ENCODE peak calls at places on chromosomes 16 and 17, in nine cellular contexts. H is ascending aorta, T is Peyer's patch, F is heart left ventricle, V is NB4, S is mucosa of descending colon, I is AG10803, L is cardiac muscle cell, Q is cardiac fibroblast. K is an unnamed sample.

GRCh38 chr16:52624891-52625290 is 77.9 kb upstream of the TOX3 start:
- DNase-seq in L (no peak), S (no peak), I (no peak), Q (no peak), H (no peak), T (no peak), V (no peak), F (no peak), K (no peak)

GRCh38 chr16:5979905-5980550 is 882.4 kb upstream of the EEF2KMT start:
- DNase-seq in S (no peak), H (no peak), V (no peak), Q (no peak), T (no peak), I (no peak), F (no peak), L (no peak), K (no peak)

GRCh38 chr17:6915620-6916019 is 80.2 kb upstream of the ALOX12 start:
- DNase-seq in Q (no peak), H (no peak), S (no peak), L (no peak), T (no peak), V (no peak), I (no peak), F (no peak), K (no peak)

GRCh38 chr17:10121971-10122707 is 76.3 kb downstream of the GAS7 start:
- DNase-seq in T (no peak), I (peak; percentile 39), S (no peak), H (no peak), Q (no peak), L (no peak), F (no peak), V (peak; percentile 90), K (peak; percentile 70)

GRCh38 chr17:58153046-58153445 is 4.9 kb downstream of the OR4D1 start:
- DNase-seq in F (no peak), I (no peak), S (no peak), H (no peak), Q (no peak), V (peak; percentile 32), L (no peak), T (no peak), K (peak; percentile 29)

GRCh38 chr16:22903716-22904115 is 89.8 kb downstream of the HS3ST2 start:
- DNase-seq in T (no peak), Q (no peak), F (no peak), V (no peak), I (no peak), L (no peak), H (no peak), S (no peak), K (no peak)

GRCh38 chr16:66430214-66430613 is 3.1 kb downstream of the BEAN1 start:
- DNase-seq in L (no peak), S (no peak), T (no peak), Q (no peak), V (no peak), I (no peak), H (no peak), F (no peak), K (no peak)

GRCh38 chr17:67467500-67468481 is 90.7 kb downstream of the PITPNC1 start:
- DNase-seq in V (peak; percentile 51), H (no peak), Q (no peak), I (peak; percentile 58), L (no peak), F (no peak), T (no peak), S (no peak), K (peak; percentile 78)

GRCh38 chr16:87395181-87395842 is 3.2 kb downstream of the MAP1LC3B start:
- DNase-seq in F (no peak), S (no peak), T (no peak), Q (no peak), H (no peak), V (no peak), I (no peak), L (no peak), K (no peak)

GRCh38 chr16:87391950-87392822 is at the start of gene MAP1LC3B:
- DNase-seq in F (peak; percentile 97), L (peak; percentile 98), V (peak; percentile 97), Q (peak; percentile 96), I (peak; percentile 94), H (peak; percentile 91), S (peak; percentile 98), T (peak; percentile 99), K (peak; percentile 98)

GRCh38 chr16:87393680-87394055 is 1.5 kb downstream of the MAP1LC3B start:
- DNase-seq in H (no peak), S (no peak), T (no peak), V (no peak), I (no peak), L (no peak), Q (no peak), F (no peak), K (no peak)

GRCh38 chr16:87391324-87391949 is 699 bp upstream of the MAP1LC3B start:
- DNase-seq in L (no peak), S (peak; percentile 84), V (no peak), F (peak; percentile 67), T (peak; percentile 80), H (no peak), I (peak; percentile 36), Q (peak; percentile 35), K (no peak)

DNA sequence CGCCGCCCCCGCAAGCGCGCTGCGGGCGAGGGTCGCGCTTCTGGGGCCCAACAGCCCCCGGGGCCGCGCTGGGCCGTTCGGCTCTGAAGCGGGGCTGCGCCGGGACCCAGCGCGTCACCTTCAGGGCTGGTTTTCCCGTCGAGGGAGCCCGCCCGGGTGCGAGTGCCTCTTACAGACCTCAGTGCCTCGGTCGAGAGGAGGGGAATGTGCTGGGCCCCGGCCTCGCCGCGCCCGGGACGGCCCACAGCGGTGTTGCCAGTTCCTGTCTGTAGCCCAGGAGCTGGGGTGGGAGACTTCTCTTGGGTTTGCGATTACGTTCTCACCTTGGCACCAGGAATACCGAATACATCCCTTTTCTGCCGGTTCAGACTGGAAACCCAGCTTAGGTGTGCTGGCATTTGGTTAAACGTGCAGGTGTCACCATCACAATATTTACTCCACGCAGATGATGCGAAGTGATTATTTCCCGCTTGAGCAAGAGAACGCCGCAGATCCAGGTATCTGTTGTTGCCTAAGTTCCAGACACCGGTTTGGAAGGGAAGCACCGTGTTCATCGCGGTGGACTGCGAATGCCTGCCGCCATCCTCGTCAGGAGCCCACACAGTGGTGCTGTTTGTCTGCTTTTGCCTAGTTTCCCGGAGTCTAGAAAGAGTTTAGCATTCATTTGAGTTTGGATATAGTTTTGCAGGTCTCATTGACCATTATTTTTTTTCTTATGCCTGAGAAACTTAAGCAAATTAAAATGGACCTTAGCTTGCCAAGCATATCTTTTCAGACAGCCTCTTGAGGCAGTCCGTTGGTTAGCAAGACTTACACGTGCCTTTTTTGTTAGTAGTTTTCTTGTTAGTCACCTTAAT is 915 bp downstream of the MAP1LC3B start:
- DNase-seq in Q (peak; percentile 55), H (no peak), I (peak; percentile 47), S (peak; percentile 76), T (peak; percentile 73), F (no peak), V (peak; percentile 70), L (peak; percentile 48), K (peak; percentile 40)
- TF ChIP-seq CTCF in Q (peak; percentile 23), H (peak; percentile 19), I (peak; percentile 50), S (no peak), T (no peak), F (peak; percentile 65), V (no peak), L (peak; percentile 35), K (peak; percentile 12)

GRCh38 chr17:17043668-17044226 is 1.5 kb downstream of the MPRIP start:
- DNase-seq in L (no peak), H (no peak), V (no peak), F (no peak), S (no peak), Q (no peak), I (no peak), T (peak; percentile 52), K (peak; percentile 29)

GRCh38 chr17:17048106-17048505 is 5.8 kb downstream of the MPRIP start:
- DNase-seq in S (no peak), F (no peak), H (no peak), L (no peak), Q (no peak), V (no peak), I (no peak), T (no peak), K (no peak)

GRCh38 chr17:17042851-17043667 is 802 bp downstream of the MPRIP start:
- DNase-seq in S (no peak), T (peak; percentile 69), L (peak; percentile 38), V (peak; percentile 45), I (peak; percentile 46), Q (peak; percentile 75), F (no peak), H (no peak), K (peak; percentile 44)

GRCh38 chr17:17042381-17042736 is at the start of gene MPRIP:
- DNase-seq in I (no peak), F (no peak), S (no peak), T (no peak), V (no peak), Q (no peak), L (no peak), H (no peak), K (no peak)

GRCh38 chr17:17044846-17045561 is 2.7 kb downstream of the MPRIP start:
- DNase-seq in F (peak; percentile 85), I (peak; percentile 73), L (peak; percentile 81), T (peak; percentile 51), Q (peak; percentile 70), V (peak; percentile 92), H (no peak), S (no peak), K (peak; percentile 65)
- H3K4me3 ChIP-seq in F (peak overlapping the region; percentile 86), I (peak overlapping the region; percentile 89), L (peak overlapping the region; percentile 95), T (peak overlapping the region; percentile 84), Q (peak overlapping the region; percentile 1), V (peak overlapping the region; percentile 96), H (peak overlapping the region; percentile 75), S (no peak overlapping the region), K (peak overlapping the region; percentile 68)

DNA sequence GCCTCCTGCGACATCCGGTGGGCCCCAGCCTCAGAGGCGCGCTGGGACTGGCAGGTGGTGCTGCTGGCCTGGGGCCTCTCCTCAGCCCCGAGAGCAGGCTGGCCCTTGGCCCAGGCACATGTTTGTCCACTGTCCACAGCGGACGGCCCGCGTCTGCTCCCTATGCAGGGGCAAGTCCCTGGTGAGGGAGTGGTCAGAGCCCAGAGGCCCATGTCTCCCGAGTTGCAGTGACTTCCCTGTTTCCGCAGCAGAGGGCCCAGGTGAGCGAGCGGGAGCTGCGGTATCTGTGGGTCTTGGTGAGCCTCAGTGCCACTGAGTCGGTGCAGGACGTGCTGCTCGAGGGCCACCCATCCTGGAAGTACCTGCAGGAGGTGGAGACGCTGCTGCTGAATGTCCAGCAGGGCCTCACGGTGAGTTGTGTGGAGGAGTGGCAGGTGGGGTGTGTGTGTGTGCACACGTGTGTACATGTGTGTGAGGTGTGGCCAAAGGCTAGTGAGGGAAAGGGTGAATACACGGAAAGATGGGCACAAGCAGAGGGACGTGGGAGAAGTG is 10.4 kb downstream of the IL34 start:
- DNase-seq in S (no peak), T (no peak), H (no peak), Q (no peak), F (no peak), V (no peak), L (no peak), I (no peak), K (no peak)
- TF ChIP-seq CTCF in S (no peak), T (no peak), H (no peak), Q (no peak), F (no peak), V (no peak), L (no peak), I (no peak), K (no peak)

GRCh38 chr17:77387891-77388290 is 247.1 kb downstream of the SEC14L1 start:
- DNase-seq in F (no peak), H (no peak), I (no peak), S (no peak), T (no peak), Q (no peak), L (no peak), V (no peak), K (no peak)

GRCh38 chr17:77388384-77389306 is 247.9 kb downstream of the SEC14L1 start:
- DNase-seq in S (no peak), V (no peak), L (no peak), I (peak; percentile 60), H (no peak), F (no peak), Q (peak; percentile 64), T (no peak), K (no peak)

GRCh38 chr17:77383613-77384608 is 243.1 kb downstream of the SEC14L1 start:
- DNase-seq in I (no peak), H (no peak), S (no peak), T (no peak), F (peak; percentile 75), L (no peak), Q (no peak), V (no peak), K (no peak)

GRCh38 chr17:77386502-77387192 is 245.9 kb downstream of the SEC14L1 start:
- DNase-seq in L (no peak), I (no peak), S (no peak), V (no peak), H (no peak), F (no peak), T (no peak), Q (no peak), K (no peak)

GRCh38 chr17:77385750-77386501 is 245.2 kb downstream of the SEC14L1 start:
- DNase-seq in H (no peak), I (no peak), Q (peak; percentile 48), L (peak; percentile 54), F (peak; percentile 55), V (no peak), S (no peak), T (no peak), K (no peak)
- H3K4me3 ChIP-seq in H (no peak overlapping the region), I (no peak overlapping the region), Q (no peak overlapping the region), L (no peak overlapping the region), F (no peak overlapping the region), V (no peak overlapping the region), S (no peak overlapping the region), T (no peak overlapping the region), K (no peak overlapping the region)